ENCODE peak calls at places on chromosomes 13 and 19, in ten cellular contexts. S, R, F, Z, X, U, M, J, A and P are unnamed samples.

GRCh38 chr13:114234645-114235421 is at the start of gene CDC16:
- DNase-seq in F (peak), R (peak), Z (peak), X (peak), S (peak), A (peak), U (peak), J (peak), M (peak), P (peak)

GRCh38 chr13:67143544-67144115 is 86.5 kb downstream of the PCDH9 start:
- DNase-seq in X (no peak), F (no peak), A (no peak), M (no peak), S (no peak), U (no peak), R (no peak), J (no peak), Z (no peak), P (no peak)

GRCh38 chr19:15265214-15265613 is 33.0 kb upstream of the EPHX3 start:
- DNase-seq in J (no peak), A (no peak), Z (no peak), R (no peak), M (no peak), X (no peak), F (no peak), U (no peak), S (no peak), P (no peak)

GRCh38 chr19:16559896-16560295 is 12.3 kb downstream of the SLC35E1 start:
- DNase-seq in J (no peak), X (no peak), R (no peak), U (no peak), Z (no peak), M (no peak), S (no peak), A (no peak), F (no peak), P (no peak)

GRCh38 chr13:30720470-30720869 is 14.9 kb upstream of the ALOX5AP start:
- DNase-seq in X (peak), A (no peak), U (no peak), Z (no peak), J (no peak), R (no peak), S (no peak), M (no peak), F (no peak), P (no peak)

GRCh38 chr19:4115050-4115817 is 8.7 kb downstream of the MAP2K2 start:
- DNase-seq in X (no peak), J (no peak), R (no peak), U (no peak), S (no peak), F (peak), A (no peak), Z (no peak), M (no peak), P (no peak)

GRCh38 chr19:15210323-15210774 is 9.6 kb upstream of the NOTCH3 start:
- DNase-seq in F (no peak), X (no peak), S (no peak), Z (peak), U (no peak), M (no peak), R (peak), A (no peak), J (peak), P (peak)

GRCh38 chr19:39377373-39378362 is 13.2 kb downstream of the PAF1 start:
- DNase-seq in Z (no peak), A (no peak), F (no peak), S (no peak), J (no peak), X (no peak), U (no peak), R (no peak), M (no peak), P (no peak)

GRCh38 chr13:42836930-42837329 is 55.5 kb downstream of the FAM216B start:
- DNase-seq in U (no peak), X (no peak), A (no peak), M (no peak), F (no peak), Z (peak), R (no peak), S (peak), J (peak), P (no peak)

GRCh38 chr13:20457670-20458069 is 68.0 kb downstream of the CRYL1 start:
- DNase-seq in M (no peak), F (no peak), Z (no peak), S (no peak), A (no peak), J (no peak), X (no peak), U (no peak), R (no peak), P (no peak)